ENCODE peak calls at places on chromosomes 12 and 14, in eight cellular contexts. A is cardiac fibroblast, R is Peyer's patch, H is adrenal gland, Z is tibial artery, G is fibroblast of villous mesenchyme, X is MM.1S, L is right atrium auricular region. C is an unnamed sample.

GRCh38 chr12:4269279-4269991 is 4.1 kb upstream of the CCND2 start:
- DNase-seq in A (peak; percentile 49), R (peak; percentile 94), H (peak; percentile 84), Z (peak; percentile 82), G (peak; percentile 42), X (peak; percentile 89), L (peak; percentile 81), C (no peak)

GRCh38 chr14:50794063-50794645 is 36.8 kb downstream of the NIN start:
- DNase-seq in A (no peak), R (no peak), H (no peak), Z (no peak), G (peak; percentile 72), X (no peak), L (no peak), C (no peak)

GRCh38 chr12:112219195-112219594 is 93.8 kb downstream of the TRAFD1 start:
- DNase-seq in A (peak; percentile 8), R (no peak), H (no peak), Z (no peak), G (no peak), X (no peak), L (no peak), C (no peak)

GRCh38 chr14:59020382-59020781 is 168.1 kb upstream of the DAAM1 start:
- DNase-seq in A (peak; percentile 54), R (no peak), H (peak; percentile 50), Z (no peak), G (peak; percentile 43), X (no peak), L (no peak), C (peak; percentile 23)

GRCh38 chr14:41062826-41063225 is 543.9 kb upstream of the LRFN5 start:
- DNase-seq in A (no peak), R (no peak), H (no peak), Z (no peak), G (no peak), X (no peak), L (no peak), C (no peak)

GRCh38 chr14:26448181-26448855 is 149.5 kb downstream of the NOVA1 start:
- DNase-seq in A (no peak), R (no peak), H (no peak), Z (no peak), G (no peak), X (no peak), L (no peak), C (no peak)

GRCh38 chr14:105884808-105885281 is 358.5 kb downstream of the TMEM121 start:
- DNase-seq in A (no peak), R (no peak), H (no peak), Z (peak; percentile 11), G (no peak), X (no peak), L (no peak), C (no peak)

GRCh38 chr12:14836336-14837210 is 6.8 kb downstream of the ART4 start:
- DNase-seq in A (peak; percentile 85), R (no peak), H (peak; percentile 79), Z (peak; percentile 33), G (peak; percentile 90), X (no peak), L (no peak), C (peak; percentile 76)

GRCh38 chr12:29552324-29552927 is 54.9 kb upstream of the OVCH1 start:
- DNase-seq in A (peak; percentile 74), R (peak; percentile 22), H (peak; percentile 63), Z (peak; percentile 51), G (peak; percentile 65), X (peak; percentile 59), L (peak; percentile 68), C (peak; percentile 25)

GRCh38 chr14:34433957-34434356 is 28.1 kb downstream of the SPTSSA start:
- DNase-seq in A (no peak), R (no peak), H (no peak), Z (no peak), G (no peak), X (no peak), L (no peak), C (no peak)

GRCh38 chr14:103014466-103015319 is 42.7 kb downstream of the CDC42BPB start:
- DNase-seq in A (peak; percentile 35), R (no peak), H (no peak), Z (no peak), G (peak; percentile 59), X (no peak), L (no peak), C (peak; percentile 78)

GRCh38 chr14:59582845-59583509 is 6.4 kb upstream of the CCDC175 start:
- DNase-seq in A (no peak), R (no peak), H (no peak), Z (no peak), G (peak; percentile 46), X (no peak), L (no peak), C (no peak)

GRCh38 chr12:132222096-132222807 is 78.0 kb downstream of the NOC4L start:
- DNase-seq in A (peak; percentile 36), R (peak; percentile 67), H (no peak), Z (no peak), G (peak; percentile 14), X (no peak), L (no peak), C (peak; percentile 66)

GRCh38 chr12:66716522-66716921 is 37.6 kb upstream of the GRIP1 start:
- DNase-seq in A (no peak), R (no peak), H (no peak), Z (no peak), G (no peak), X (no peak), L (no peak), C (no peak)

GRCh38 chr12:119372540-119372939 is 38.0 kb downstream of the CCDC60 start:
- DNase-seq in A (no peak), R (no peak), H (no peak), Z (no peak), G (no peak), X (no peak), L (no peak), C (no peak)

GRCh38 chr12:95083471-95083870 is 10.1 kb upstream of the NR2C1 start:
- DNase-seq in A (peak; percentile 45), R (no peak), H (no peak), Z (no peak), G (no peak), X (no peak), L (no peak), C (peak; percentile 50)

GRCh38 chr12:63319386-63319785 is 168.4 kb upstream of the AVPR1A start:
- DNase-seq in A (no peak), R (no peak), H (no peak), Z (no peak), G (no peak), X (no peak), L (no peak), C (no peak)

GRCh38 chr14:105485720-105486332 is 860 bp upstream of the CRIP1 start:
- DNase-seq in A (no peak), R (no peak), H (no peak), Z (no peak), G (no peak), X (no peak), L (no peak), C (no peak)

GRCh38 chr12:25959069-25959961 is 833 bp downstream of the RASSF8 start:
- DNase-seq in A (peak; percentile 90), R (peak; percentile 24), H (peak; percentile 63), Z (peak; percentile 63), G (peak; percentile 89), X (peak; percentile 57), L (peak; percentile 80), C (peak; percentile 92)

DNA sequence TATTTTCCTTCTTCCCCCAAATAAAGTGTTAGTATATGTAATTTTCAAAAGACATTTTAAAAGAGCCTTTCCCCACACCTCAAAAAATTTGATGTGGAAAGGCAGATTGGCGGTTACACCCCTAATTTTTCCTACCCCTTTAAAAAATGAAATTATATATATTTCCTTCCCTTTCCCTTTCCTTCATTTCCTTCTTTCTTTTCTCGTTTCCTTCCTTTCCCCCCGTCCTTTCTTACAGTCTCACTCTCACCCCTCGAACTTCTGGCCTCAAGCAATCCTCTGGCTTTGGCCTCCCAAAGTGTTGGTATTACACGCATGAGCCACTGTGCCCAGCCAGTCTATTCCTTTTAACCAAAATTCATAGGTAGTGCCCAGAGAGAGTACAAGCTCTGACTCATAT is 4.2 kb upstream of the UNC119B start:
- DNase-seq in A (no peak), R (no peak), H (no peak), Z (no peak), G (no peak), X (no peak), L (no peak), C (no peak)
- H3K4me3 ChIP-seq in A (no peak overlapping the region), R (no peak overlapping the region), H (no peak overlapping the region), Z (no peak overlapping the region), G (no peak overlapping the region), X (no peak overlapping the region), L (no peak overlapping the region), C (no peak overlapping the region)

DNA sequence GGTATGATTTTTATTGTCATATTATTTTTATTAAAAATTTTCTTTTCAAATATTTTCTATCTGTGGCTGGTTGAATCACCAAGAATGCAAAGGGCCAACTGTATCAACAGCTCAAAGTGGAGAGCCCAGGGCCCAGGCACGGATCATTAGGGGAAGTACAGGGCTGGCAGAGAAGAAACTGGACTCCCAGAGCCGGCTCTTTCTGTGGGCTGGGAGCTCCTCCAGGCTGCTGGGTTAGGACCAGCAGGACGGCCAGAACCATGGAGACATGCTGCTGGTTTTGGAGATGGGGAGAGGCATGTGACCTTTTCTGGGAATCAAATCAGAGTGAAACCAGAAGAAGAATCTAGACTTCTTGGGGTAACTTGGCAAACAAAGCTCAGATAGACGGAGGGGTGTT is 220.5 kb downstream of the CACNA1C start:
- DNase-seq in A (peak; percentile 58), R (no peak), H (no peak), Z (peak; percentile 72), G (peak; percentile 40), X (no peak), L (no peak), C (peak; percentile 80)
- TF ChIP-seq CTCF in A (peak; percentile 41), R (no peak), H (no peak), Z (peak; percentile 61), G (peak; percentile 41), X (no peak), L (peak; percentile 68), C (peak; percentile 59)

DNA sequence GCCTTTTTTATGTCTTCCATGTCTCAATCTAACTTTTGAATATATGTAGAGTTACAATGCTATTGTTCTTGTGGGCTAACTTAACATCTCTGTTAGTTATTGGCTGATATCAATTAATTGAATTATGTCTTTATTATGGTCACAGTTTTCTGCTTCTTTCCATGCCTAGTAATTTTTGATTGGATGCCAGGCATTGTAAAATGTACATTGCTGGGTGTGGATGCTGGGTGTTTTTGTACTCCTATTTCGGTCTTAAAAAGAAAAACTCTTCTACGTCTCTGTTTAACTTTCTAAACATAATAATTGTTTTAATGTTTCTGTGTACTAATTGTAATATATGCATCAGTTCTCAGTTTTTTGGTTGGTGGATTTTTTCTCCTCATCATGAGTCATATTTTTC is 296.1 kb upstream of the PRICKLE1 start:
- DNase-seq in A (no peak), R (no peak), H (no peak), Z (no peak), G (no peak), X (no peak), L (no peak), C (no peak)
- H3K4me3 ChIP-seq in A (no peak overlapping the region), R (no peak overlapping the region), H (no peak overlapping the region), Z (no peak overlapping the region), G (no peak overlapping the region), X (no peak overlapping the region), L (no peak overlapping the region), C (no peak overlapping the region)

DNA sequence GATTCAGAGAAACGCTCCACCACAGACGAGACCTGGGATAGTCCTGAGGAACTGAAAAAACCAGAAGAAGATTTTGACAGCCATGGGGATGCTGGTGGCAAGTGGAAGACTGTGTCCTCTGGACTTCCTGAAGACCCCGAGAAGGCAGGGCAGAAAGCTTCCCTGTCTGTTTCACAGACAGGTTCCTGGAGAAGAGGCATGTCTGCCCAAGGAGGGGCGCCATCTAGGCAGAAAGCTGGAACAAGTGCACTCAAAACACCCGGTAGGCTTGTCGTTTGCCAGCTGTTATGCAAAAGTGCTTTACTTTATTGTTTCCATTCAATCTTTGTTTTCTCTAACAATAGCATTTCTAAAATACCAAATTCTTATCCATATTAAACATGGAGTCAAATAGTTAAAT is 287.3 kb downstream of the NAV3 start:
- DNase-seq in A (no peak), R (no peak), H (no peak), Z (no peak), G (no peak), X (no peak), L (no peak), C (peak; percentile 21)
- TF ChIP-seq CTCF in A (no peak), R (no peak), H (no peak), Z (no peak), G (peak; percentile 22), X (no peak), L (no peak), C (peak; percentile 20)